ENCODE peak calls at places on chromosomes 16 and 17, in six cellular contexts. One of them, this sample, is unnamed.

GRCh38 chr16:22624759-22625533 is 114.3 kb downstream of the NPIPB5 start:
- DNase-seq in A549: no peak
- DNase-seq in AG09319: no peak
- DNase-seq in GM12865: peak
- DNase-seq in psoas muscle: no peak
- DNase-seq in Peyer's patch: no peak
- DNase-seq in this sample: no peak

GRCh38 chr16:22402191-22402590 is 27.8 kb upstream of the CDR2 start:
- DNase-seq in psoas muscle: no peak
- DNase-seq in GM12865: no peak
- DNase-seq in A549: no peak
- DNase-seq in Peyer's patch: no peak
- DNase-seq in AG09319: no peak
- DNase-seq in this sample: no peak

GRCh38 chr16:64950731-64951130 is 171.1 kb downstream of the CDH11 start:
- DNase-seq in GM12865: no peak
- DNase-seq in Peyer's patch: no peak
- DNase-seq in psoas muscle: no peak
- DNase-seq in A549: no peak
- DNase-seq in AG09319: no peak
- DNase-seq in this sample: no peak

GRCh38 chr17:64133546-64134215 is 3.7 kb upstream of the ERN1 start:
- DNase-seq in psoas muscle: no peak
- DNase-seq in A549: peak
- DNase-seq in Peyer's patch: no peak
- DNase-seq in GM12865: peak
- DNase-seq in AG09319: no peak
- DNase-seq in this sample: peak

GRCh38 chr17:52209507-52209906 is 51.0 kb upstream of the CA10 start:
- DNase-seq in GM12865: no peak
- DNase-seq in AG09319: no peak
- DNase-seq in psoas muscle: no peak
- DNase-seq in A549: no peak
- DNase-seq in Peyer's patch: no peak
- DNase-seq in this sample: no peak

GRCh38 chr17:41957869-41958231 is 8.7 kb upstream of the CNP start:
- DNase-seq in GM12865: no peak
- DNase-seq in psoas muscle: no peak
- DNase-seq in Peyer's patch: no peak
- DNase-seq in A549: no peak
- DNase-seq in AG09319: no peak
- DNase-seq in this sample: no peak

GRCh38 chr16:84909686-84910085 is 89.9 kb downstream of the CRISPLD2 start:
- DNase-seq in AG09319: no peak
- DNase-seq in psoas muscle: no peak
- DNase-seq in GM12865: no peak
- DNase-seq in Peyer's patch: no peak
- DNase-seq in A549: no peak
- DNase-seq in this sample: no peak

GRCh38 chr17:8025176-8025911 is 13.5 kb upstream of the ALOX15B start:
- DNase-seq in AG09319: no peak
- DNase-seq in GM12865: no peak
- DNase-seq in A549: no peak
- DNase-seq in psoas muscle: peak
- DNase-seq in Peyer's patch: no peak
- DNase-seq in this sample: no peak

GRCh38 chr16:87556941-87557459 is 45.3 kb upstream of the JPH3 start:
- DNase-seq in AG09319: no peak
- DNase-seq in GM12865: no peak
- DNase-seq in psoas muscle: peak
- DNase-seq in Peyer's patch: no peak
- DNase-seq in A549: no peak
- DNase-seq in this sample: no peak

GRCh38 chr17:38442548-38442947 is 14.3 kb downstream of the ARHGAP23 start:
- DNase-seq in Peyer's patch: no peak
- DNase-seq in psoas muscle: peak
- DNase-seq in GM12865: no peak
- DNase-seq in A549: no peak
- DNase-seq in AG09319: no peak
- DNase-seq in this sample: no peak

GRCh38 chr17:9002610-9003354 is 18.5 kb upstream of the NTN1 start:
- DNase-seq in psoas muscle: no peak
- DNase-seq in AG09319: no peak
- DNase-seq in GM12865: peak
- DNase-seq in A549: peak
- DNase-seq in Peyer's patch: no peak
- DNase-seq in this sample: no peak

GRCh38 chr16:46947900-46948547 is 25.4 kb downstream of the DNAJA2 start:
- DNase-seq in AG09319: no peak
- DNase-seq in GM12865: peak
- DNase-seq in psoas muscle: no peak
- DNase-seq in A549: peak
- DNase-seq in Peyer's patch: no peak
- DNase-seq in this sample: peak

GRCh38 chr17:21282231-21282630 is 2.3 kb upstream of the MAP2K3 start:
- DNase-seq in AG09319: peak
- DNase-seq in GM12865: no peak
- DNase-seq in psoas muscle: peak
- DNase-seq in A549: peak
- DNase-seq in Peyer's patch: no peak
- DNase-seq in this sample: no peak

GRCh38 chr17:57604771-57605733 is 140.0 kb downstream of the CCDC182 start:
- DNase-seq in A549: no peak
- DNase-seq in AG09319: no peak
- DNase-seq in GM12865: peak
- DNase-seq in Peyer's patch: no peak
- DNase-seq in psoas muscle: peak
- DNase-seq in this sample: no peak

GRCh38 chr17:56125830-56126819 is 27.1 kb upstream of the ANKFN1 start:
- DNase-seq in Peyer's patch: no peak
- DNase-seq in AG09319: peak
- DNase-seq in psoas muscle: no peak
- DNase-seq in A549: no peak
- DNase-seq in GM12865: peak
- DNase-seq in this sample: peak

GRCh38 chr16:85720319-85720637 is 30.6 kb downstream of the C16orf74 start:
- DNase-seq in AG09319: no peak
- DNase-seq in GM12865: no peak
- DNase-seq in A549: no peak
- DNase-seq in Peyer's patch: peak
- DNase-seq in psoas muscle: no peak
- DNase-seq in this sample: no peak

GRCh38 chr17:31008374-31009035 is 37.7 kb downstream of the RNF135 start:
- DNase-seq in Peyer's patch: peak
- DNase-seq in psoas muscle: peak
- DNase-seq in AG09319: no peak
- DNase-seq in A549: no peak
- DNase-seq in GM12865: peak
- DNase-seq in this sample: peak

GRCh38 chr17:56866496-56866895 is 32.5 kb downstream of the DGKE start:
- DNase-seq in AG09319: no peak
- DNase-seq in Peyer's patch: no peak
- DNase-seq in psoas muscle: no peak
- DNase-seq in A549: no peak
- DNase-seq in GM12865: no peak
- DNase-seq in this sample: no peak

GRCh38 chr17:59149051-59149450 is 5.9 kb downstream of the SKA2 start:
- DNase-seq in GM12865: no peak
- DNase-seq in AG09319: no peak
- DNase-seq in psoas muscle: no peak
- DNase-seq in A549: no peak
- DNase-seq in Peyer's patch: no peak
- DNase-seq in this sample: no peak

GRCh38 chr17:36640836-36641235 is 39.5 kb downstream of the MRM1 start:
- DNase-seq in Peyer's patch: no peak
- DNase-seq in GM12865: no peak
- DNase-seq in A549: no peak
- DNase-seq in psoas muscle: no peak
- DNase-seq in AG09319: no peak
- DNase-seq in this sample: no peak

GRCh38 chr17:36643086-36643685 is 41.8 kb downstream of the MRM1 start:
- DNase-seq in Peyer's patch: no peak
- DNase-seq in psoas muscle: no peak
- DNase-seq in A549: no peak
- DNase-seq in GM12865: no peak
- DNase-seq in AG09319: no peak
- DNase-seq in this sample: no peak

GRCh38 chr17:36641331-36641876 is 40.0 kb downstream of the MRM1 start:
- DNase-seq in psoas muscle: no peak
- DNase-seq in A549: no peak
- DNase-seq in Peyer's patch: no peak
- DNase-seq in AG09319: no peak
- DNase-seq in GM12865: no peak
- DNase-seq in this sample: no peak

GRCh38 chr17:36640346-36640745 is 39.0 kb downstream of the MRM1 start:
- DNase-seq in psoas muscle: no peak
- DNase-seq in GM12865: no peak
- DNase-seq in A549: no peak
- DNase-seq in Peyer's patch: no peak
- DNase-seq in AG09319: no peak
- DNase-seq in this sample: no peak

GRCh38 chr17:36641877-36642845 is 40.8 kb downstream of the MRM1 start:
- DNase-seq in A549: peak
- DNase-seq in GM12865: no peak
- DNase-seq in psoas muscle: no peak
- DNase-seq in AG09319: no peak
- DNase-seq in Peyer's patch: peak
- DNase-seq in this sample: no peak
- TF ChIP-seq CTCF in A549: no peak
- TF ChIP-seq CTCF in GM12865: no peak
- TF ChIP-seq CTCF in psoas muscle: no peak
- TF ChIP-seq CTCF in AG09319: no peak
- TF ChIP-seq CTCF in Peyer's patch: no peak
- TF ChIP-seq CTCF in this sample: no peak

GRCh38 chr17:65433157-65433556 is 128.3 kb downstream of the AXIN2 start:
- DNase-seq in Peyer's patch: no peak
- DNase-seq in A549: no peak
- DNase-seq in AG09319: no peak
- DNase-seq in psoas muscle: no peak
- DNase-seq in GM12865: no peak
- DNase-seq in this sample: no peak
- TF ChIP-seq CTCF in Peyer's patch: no peak
- TF ChIP-seq CTCF in A549: no peak
- TF ChIP-seq CTCF in AG09319: no peak
- TF ChIP-seq CTCF in psoas muscle: no peak
- TF ChIP-seq CTCF in GM12865: no peak
- TF ChIP-seq CTCF in this sample: no peak

GRCh38 chr16:31701734-31702133 is 171.9 kb upstream of the ZNF267 start:
- DNase-seq in Peyer's patch: no peak
- DNase-seq in GM12865: no peak
- DNase-seq in AG09319: no peak
- DNase-seq in psoas muscle: no peak
- DNase-seq in A549: no peak
- DNase-seq in this sample: no peak

GRCh38 chr16:31698901-31699300 is 171.2 kb downstream of the AHSP start:
- DNase-seq in psoas muscle: no peak
- DNase-seq in Peyer's patch: no peak
- DNase-seq in GM12865: no peak
- DNase-seq in AG09319: no peak
- DNase-seq in A549: no peak
- DNase-seq in this sample: no peak

GRCh38 chr16:31699601-31700000 is 171.9 kb downstream of the AHSP start:
- DNase-seq in A549: no peak
- DNase-seq in psoas muscle: no peak
- DNase-seq in Peyer's patch: no peak
- DNase-seq in GM12865: no peak
- DNase-seq in AG09319: no peak
- DNase-seq in this sample: no peak

GRCh38 chr16:31700200-31700529 is 172.5 kb downstream of the AHSP start:
- DNase-seq in Peyer's patch: no peak
- DNase-seq in A549: peak
- DNase-seq in GM12865: no peak
- DNase-seq in AG09319: no peak
- DNase-seq in psoas muscle: no peak
- DNase-seq in this sample: no peak

DNA sequence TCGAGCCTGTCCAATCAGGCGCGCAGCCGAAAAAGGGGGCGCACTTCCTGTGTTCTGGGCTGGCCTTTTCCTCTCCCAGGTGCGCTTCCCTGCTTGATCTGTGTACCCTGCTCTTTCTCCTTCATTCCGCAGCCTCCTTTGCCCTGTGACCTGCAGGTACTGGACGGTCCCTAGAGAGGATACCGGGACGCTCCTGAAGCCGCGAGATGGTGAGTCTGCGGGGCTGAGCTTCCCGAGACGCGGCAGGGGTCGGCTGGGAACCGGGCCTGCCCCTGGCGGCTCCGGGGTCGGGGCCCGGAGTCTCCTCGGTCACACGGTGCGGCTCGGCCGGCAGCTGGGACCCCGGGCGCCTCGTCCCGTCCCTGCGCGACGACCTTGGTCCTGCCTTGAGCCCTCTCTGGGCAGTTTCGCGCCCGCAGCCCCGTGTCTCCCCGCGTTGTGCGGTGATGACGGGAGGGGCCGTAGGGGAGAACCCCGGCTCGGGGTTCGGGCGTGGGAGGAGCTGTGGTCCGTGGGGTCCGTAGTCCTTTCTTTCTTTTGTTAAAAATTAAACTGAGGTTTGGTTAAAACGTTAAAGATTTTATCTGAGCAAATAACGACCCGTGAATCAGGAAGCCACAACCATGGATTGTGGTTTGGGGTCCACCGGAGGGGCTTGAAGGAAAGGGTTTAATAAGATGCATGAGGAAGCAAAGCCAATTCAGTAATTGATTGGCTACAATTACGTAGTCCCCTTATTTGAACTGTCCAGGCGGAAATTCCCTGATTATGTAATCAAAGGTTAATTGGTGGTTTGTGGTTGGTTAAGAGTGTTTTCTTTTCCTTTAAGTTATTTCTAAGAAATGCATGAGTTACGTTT is 172.8 kb upstream of the ZNF267 start:
- DNase-seq in AG09319: no peak
- DNase-seq in psoas muscle: peak
- DNase-seq in Peyer's patch: peak
- DNase-seq in GM12865: peak
- DNase-seq in A549: no peak
- DNase-seq in this sample: peak
- TF ChIP-seq CTCF in AG09319: peak
- TF ChIP-seq CTCF in psoas muscle: no peak
- TF ChIP-seq CTCF in Peyer's patch: no peak
- TF ChIP-seq CTCF in GM12865: no peak
- TF ChIP-seq CTCF in A549: no peak
- TF ChIP-seq CTCF in this sample: no peak

DNA sequence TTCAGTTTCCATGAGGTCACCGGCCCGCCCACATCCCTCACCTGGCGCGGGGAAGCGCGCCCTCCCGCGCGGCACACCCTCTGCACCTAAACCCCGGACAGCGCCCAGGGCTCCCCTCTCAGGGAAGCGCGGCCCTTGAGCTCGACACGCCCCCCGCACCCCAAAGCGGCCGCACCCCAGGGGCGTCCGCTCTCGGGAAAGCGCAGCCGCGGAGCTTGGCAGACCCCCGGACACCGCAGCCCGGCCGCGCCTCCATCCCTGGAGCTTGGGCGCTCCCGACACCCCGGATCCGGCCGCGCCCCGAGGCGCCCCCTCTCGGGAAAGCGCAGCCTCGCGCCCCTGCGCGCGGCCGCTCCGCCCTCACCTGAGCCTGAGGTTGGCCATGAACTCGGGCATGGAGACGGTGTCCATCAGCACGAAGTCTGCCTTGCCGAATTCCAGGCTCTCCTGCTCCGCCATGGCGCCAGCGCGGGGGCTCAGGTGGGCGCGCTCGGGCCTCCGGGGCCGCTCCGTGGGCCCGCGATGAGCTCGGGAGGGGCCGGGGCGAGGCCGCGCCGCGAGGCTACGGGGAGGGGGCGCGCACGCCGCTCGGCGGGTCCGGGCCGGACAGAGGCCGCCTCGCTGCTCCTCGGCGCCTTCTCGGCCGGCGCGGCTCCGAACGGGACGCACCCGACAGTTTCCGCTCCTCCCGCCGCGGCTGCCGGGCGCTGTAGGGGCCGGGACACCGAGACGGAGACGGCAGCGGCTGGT is at the start of gene MYO1D:
- DNase-seq in psoas muscle: peak
- DNase-seq in Peyer's patch: peak
- DNase-seq in AG09319: no peak
- DNase-seq in A549: peak
- DNase-seq in GM12865: peak
- DNase-seq in this sample: peak
- TF ChIP-seq CTCF in psoas muscle: no peak
- TF ChIP-seq CTCF in Peyer's patch: peak
- TF ChIP-seq CTCF in AG09319: peak
- TF ChIP-seq CTCF in A549: no peak
- TF ChIP-seq CTCF in GM12865: peak
- TF ChIP-seq CTCF in this sample: peak